ENCODE peak calls at places on chromosomes 1 and 21, in six cellular contexts. I is hepatocyte, J is tibial nerve, X is stomach, D is fibroblast of lung, F is neural progenitor cell. L is an unnamed sample.

GRCh38 chr1:41558761-41559171 is 74.3 kb upstream of the EDN2 start:
- DNase-seq in D (no peak), J (no peak), F (no peak), I (no peak), X (peak; percentile 30), L (no peak)

GRCh38 chr1:110176299-110176956 is 26.1 kb downstream of the SLC6A17 start:
- DNase-seq in F (no peak), I (peak; percentile 35), X (peak; percentile 57), J (peak; percentile 19), D (no peak), L (no peak)

GRCh38 chr1:224340711-224341384 is 10.9 kb upstream of the NVL start:
- DNase-seq in D (peak; percentile 19), X (peak; percentile 54), F (peak; percentile 45), J (no peak), I (peak; percentile 37), L (no peak)

GRCh38 chr1:59184506-59184905 is 112.4 kb upstream of the FGGY start:
- DNase-seq in X (no peak), F (no peak), D (no peak), J (no peak), I (no peak), L (peak; percentile 80)

GRCh38 chr1:112513112-112513870 is 4.5 kb downstream of the WNT2B start:
- DNase-seq in I (no peak), J (no peak), D (no peak), X (peak; percentile 32), F (no peak), L (no peak)

GRCh38 chr1:218330043-218330623 is 15.0 kb upstream of the TGFB2 start:
- DNase-seq in J (no peak), D (peak; percentile 44), F (peak; percentile 34), X (no peak), I (peak; percentile 25), L (no peak)

GRCh38 chr1:201356236-201356635 is 21.2 kb downstream of the TNNT2 start:
- DNase-seq in D (no peak), I (no peak), X (no peak), F (no peak), J (no peak), L (no peak)

GRCh38 chr1:2526824-2527552 is 592 bp upstream of the PANK4 start:
- DNase-seq in J (no peak), D (peak; percentile 48), X (no peak), F (no peak), I (peak; percentile 71), L (no peak)

GRCh38 chr1:219463629-219464028 is 149.3 kb downstream of the ZC3H11B start:
- DNase-seq in J (peak; percentile 42), I (no peak), D (no peak), X (no peak), F (no peak), L (no peak)

GRCh38 chr1:107545056-107545597 is 404.3 kb downstream of the NTNG1 start:
- DNase-seq in I (no peak), D (no peak), J (no peak), X (no peak), F (no peak), L (no peak)

GRCh38 chr1:65509912-65510680 is 89.6 kb downstream of the LEPR start:
- DNase-seq in I (no peak), F (no peak), J (no peak), X (no peak), D (peak; percentile 85), L (no peak)

GRCh38 chr1:199122085-199122484 is 483.2 kb downstream of the PTPRC start:
- DNase-seq in J (no peak), D (no peak), I (no peak), X (no peak), F (no peak), L (no peak)

GRCh38 chr21:21210552-21210951 is 212.3 kb downstream of the NCAM2 start:
- DNase-seq in D (no peak), X (no peak), J (no peak), I (no peak), F (no peak), L (no peak)

GRCh38 chr1:155043793-155044192 is 7.3 kb upstream of the ADAM15 start:
- DNase-seq in X (peak; percentile 50), J (no peak), F (no peak), D (no peak), I (no peak), L (no peak)

GRCh38 chr1:155042789-155043188 is 8.3 kb upstream of the ADAM15 start:
- DNase-seq in J (no peak), D (no peak), X (no peak), F (no peak), I (no peak), L (no peak)

GRCh38 chr1:155043259-155043658 is 7.9 kb upstream of the ADAM15 start:
- DNase-seq in D (no peak), I (peak; percentile 43), F (no peak), J (no peak), X (peak; percentile 55), L (no peak)

GRCh38 chr1:155048449-155049334 is 2.4 kb upstream of the ADAM15 start:
- DNase-seq in I (no peak), D (no peak), X (no peak), J (no peak), F (no peak), L (no peak)

DNA sequence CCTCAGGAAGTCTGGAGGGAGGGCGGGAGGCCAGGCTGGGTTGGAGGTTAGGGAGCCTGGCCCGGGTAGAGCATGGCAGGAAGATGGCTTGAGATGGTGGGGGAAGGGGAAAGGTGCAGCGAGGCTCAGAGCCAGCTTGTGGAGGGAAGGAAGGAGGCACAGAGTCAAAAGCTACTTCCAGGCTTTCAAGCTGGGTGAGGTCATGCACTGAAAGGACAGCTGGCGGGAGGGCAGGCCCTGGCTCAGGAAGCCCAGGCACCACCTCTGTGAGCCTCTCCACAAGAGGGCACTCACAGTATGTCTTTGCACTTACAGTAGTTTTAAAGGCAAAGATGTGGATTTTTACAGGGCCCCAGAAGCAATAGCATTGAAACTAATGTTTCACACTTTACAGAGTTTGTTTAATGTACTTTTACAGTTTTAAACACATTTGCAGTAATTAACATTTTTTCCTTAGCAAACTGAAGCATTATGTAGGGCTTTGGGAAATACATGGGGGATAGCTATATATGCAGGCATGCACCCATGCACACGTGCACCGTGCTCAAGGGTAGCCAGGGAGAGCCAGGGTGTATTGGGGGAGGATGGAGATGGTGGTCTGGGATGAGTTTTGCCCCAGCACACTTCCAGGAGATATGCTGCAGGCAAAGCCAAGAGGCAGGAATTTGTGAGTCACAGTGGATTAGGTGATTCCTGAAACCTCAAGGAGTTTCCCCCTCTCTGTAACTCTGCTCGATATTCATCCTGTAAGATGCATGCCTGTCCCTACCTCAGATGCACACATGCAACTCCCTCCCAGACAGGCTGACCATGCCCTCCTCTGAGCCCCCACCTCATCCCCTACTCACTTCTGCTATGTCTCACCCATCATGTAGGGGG is 6.1 kb upstream of the ADAM15 start:
- DNase-seq in I (peak; percentile 87), D (peak; percentile 66), X (peak; percentile 88), J (peak; percentile 79), F (peak; percentile 89), L (no peak)
- H3K27ac ChIP-seq in I (peak overlapping the region; percentile 27), D (no peak overlapping the region), X (peak overlapping the region; percentile 81), J (no peak overlapping the region), F (no peak overlapping the region), L (no peak overlapping the region)

GRCh38 chr1:20792177-20792576 is 5.1 kb upstream of the HP1BP3 start:
- DNase-seq in F (no peak), J (no peak), X (no peak), I (peak; percentile 26), D (peak; percentile 93), L (no peak)

GRCh38 chr1:20788489-20788795 is 1.3 kb upstream of the HP1BP3 start:
- DNase-seq in J (no peak), X (no peak), I (no peak), F (no peak), D (no peak), L (peak; percentile 66)

GRCh38 chr1:20793236-20793635 is 6.1 kb upstream of the HP1BP3 start:
- DNase-seq in D (no peak), F (no peak), X (no peak), I (no peak), J (no peak), L (no peak)

GRCh38 chr1:20787775-20788488 is 825 bp upstream of the HP1BP3 start:
- DNase-seq in X (no peak), J (no peak), I (peak; percentile 55), D (peak; percentile 89), F (peak; percentile 23), L (peak; percentile 86)

DNA sequence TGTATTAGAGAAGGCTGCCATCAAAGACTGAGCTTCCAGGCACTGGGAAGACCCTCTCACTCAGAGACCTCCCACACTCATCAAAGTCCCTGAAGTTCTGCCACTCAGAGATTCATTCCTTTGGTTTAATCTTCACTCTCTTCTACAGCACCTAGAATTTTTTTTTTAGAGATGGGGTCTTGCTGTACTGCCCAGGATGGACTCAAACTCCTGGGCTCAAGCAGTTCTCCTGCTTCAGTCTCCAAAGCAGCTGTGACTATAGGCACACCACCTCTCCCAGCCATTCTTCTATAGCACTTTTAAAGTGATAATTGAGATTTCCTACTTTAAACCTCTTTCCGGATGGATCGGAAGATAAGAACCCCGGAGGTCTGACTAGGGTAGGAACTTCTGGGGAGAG is 3.7 kb upstream of the HP1BP3 start:
- DNase-seq in X (no peak), J (no peak), D (no peak), I (no peak), F (no peak), L (no peak)
- H3K27ac ChIP-seq in X (no peak overlapping the region), J (no peak overlapping the region), D (no peak overlapping the region), I (no peak overlapping the region), F (no peak overlapping the region), L (no peak overlapping the region)

GRCh38 chr1:52037402-52037814 is 3.8 kb upstream of the KTI12 start:
- DNase-seq in D (no peak), J (no peak), F (no peak), X (no peak), I (peak; percentile 42), L (no peak)

GRCh38 chr1:52045236-52045635 is 9.8 kb downstream of the TXNDC12 start:
- DNase-seq in I (no peak), J (no peak), F (no peak), D (no peak), X (no peak), L (no peak)

GRCh38 chr1:52037909-52038308 is 4.3 kb upstream of the KTI12 start:
- DNase-seq in J (no peak), X (no peak), F (no peak), I (no peak), D (no peak), L (no peak)

GRCh38 chr1:52041551-52042185 is 8.1 kb upstream of the KTI12 start:
- DNase-seq in J (no peak), I (no peak), F (no peak), D (no peak), X (no peak), L (no peak)
- H3K27ac ChIP-seq in J (no peak overlapping the region), I (no peak overlapping the region), F (no peak overlapping the region), D (no peak overlapping the region), X (no peak overlapping the region), L (no peak overlapping the region)

GRCh38 chr21:41246808-41247207 is 69.8 kb upstream of the FAM3B start:
- DNase-seq in D (no peak), J (no peak), X (no peak), I (no peak), F (no peak), L (peak; percentile 64)
- H3K27ac ChIP-seq in D (no peak overlapping the region), J (peak overlapping the region; percentile 17), X (peak overlapping the region; percentile 59), I (no peak overlapping the region), F (no peak overlapping the region), L (no peak overlapping the region)

GRCh38 chr1:35885961-35886558 is 3.1 kb downstream of the AGO1 start:
- DNase-seq in J (no peak), I (peak; percentile 42), X (no peak), D (no peak), F (peak; percentile 96), L (no peak)
- H3K27ac ChIP-seq in J (peak overlapping the region; percentile 41), I (peak overlapping the region; percentile 69), X (peak overlapping the region; percentile 73), D (no peak overlapping the region), F (no peak overlapping the region), L (no peak overlapping the region)